ENCODE peak calls at places on chromosomes 13 and 19, in eight cellular contexts. N, C, A, P, Q, X, W and H are unnamed samples.
A peak's percentile ranks its signal among the peaks of the same experiment; 100 is the strongest.

GRCh38 chr19:55095260-55096060 is 19.8 kb downstream of the EPS8L1 start:
- DNase-seq in A (no peak), P (no peak), C (no peak), W (no peak), Q (no peak), N (peak; percentile 48), X (no peak), H (no peak)

GRCh38 chr13:112961457-112962369 is 7.3 kb upstream of the MCF2L start:
- DNase-seq in Q (no peak), P (no peak), C (peak; percentile 33), A (no peak), N (no peak), X (no peak), W (no peak), H (no peak)

GRCh38 chr19:42121666-42122069 is 10.6 kb downstream of the POU2F2 start:
- DNase-seq in P (no peak), Q (no peak), N (no peak), W (peak; percentile 72), X (peak; percentile 84), C (peak; percentile 61), A (no peak), H (peak; percentile 84)

GRCh38 chr13:79742923-79743322 is 262.0 kb downstream of the NDFIP2 start:
- DNase-seq in P (no peak), A (peak; percentile 39), X (no peak), Q (no peak), W (no peak), N (no peak), C (no peak), H (no peak)

GRCh38 chr19:6047741-6048231 is 62.5 kb downstream of the RFX2 start:
- DNase-seq in X (peak; percentile 62), W (peak; percentile 69), Q (no peak), A (peak; percentile 84), N (peak; percentile 80), P (peak; percentile 28), C (no peak), H (peak; percentile 55)

GRCh38 chr13:77800219-77800618 is 102.7 kb downstream of the SLAIN1 start:
- DNase-seq in C (no peak), Q (no peak), X (no peak), A (no peak), P (no peak), N (no peak), W (peak; percentile 80), H (no peak)

GRCh38 chr19:913080-913748 is at the start of gene R3HDM4:
- DNase-seq in Q (no peak), N (peak; percentile 86), C (peak; percentile 89), W (peak; percentile 42), P (peak; percentile 75), A (peak; percentile 96), X (no peak), H (peak; percentile 50)

GRCh38 chr13:74145249-74145970 is 11.2 kb upstream of the KLF12 start:
- DNase-seq in P (no peak), N (no peak), Q (no peak), X (no peak), A (peak; percentile 70), C (no peak), W (peak; percentile 74), H (no peak)

GRCh38 chr13:49499889-49500660 is 4.3 kb downstream of the PHF11 start:
- DNase-seq in W (peak; percentile 79), Q (peak; percentile 45), N (no peak), C (no peak), X (peak; percentile 79), P (no peak), A (no peak), H (peak; percentile 31)

GRCh38 chr19:29013988-29014387 is 199.0 kb downstream of the UQCRFS1 start:
- DNase-seq in N (no peak), Q (no peak), A (no peak), P (no peak), W (no peak), X (no peak), C (no peak), H (no peak)

GRCh38 chr19:38900220-38900629 is 456 bp downstream of the NFKBIB start:
- DNase-seq in N (no peak), X (no peak), P (no peak), Q (no peak), C (no peak), A (no peak), W (peak; percentile 65), H (no peak)

GRCh38 chr13:87676254-87677042 is 5.3 kb downstream of the SLITRK5 start:
- DNase-seq in Q (no peak), N (peak; percentile 9), P (no peak), A (peak; percentile 4), X (no peak), W (no peak), C (no peak), H (no peak)

GRCh38 chr19:21023901-21024300 is 3.4 kb downstream of the ZNF430 start:
- DNase-seq in P (no peak), N (no peak), C (no peak), W (peak; percentile 19), A (no peak), X (peak; percentile 68), Q (no peak), H (no peak)

GRCh38 chr13:42880241-42880640 is 98.9 kb downstream of the FAM216B start:
- DNase-seq in W (peak; percentile 86), X (no peak), P (no peak), N (no peak), C (no peak), A (no peak), Q (no peak), H (no peak)

DNA sequence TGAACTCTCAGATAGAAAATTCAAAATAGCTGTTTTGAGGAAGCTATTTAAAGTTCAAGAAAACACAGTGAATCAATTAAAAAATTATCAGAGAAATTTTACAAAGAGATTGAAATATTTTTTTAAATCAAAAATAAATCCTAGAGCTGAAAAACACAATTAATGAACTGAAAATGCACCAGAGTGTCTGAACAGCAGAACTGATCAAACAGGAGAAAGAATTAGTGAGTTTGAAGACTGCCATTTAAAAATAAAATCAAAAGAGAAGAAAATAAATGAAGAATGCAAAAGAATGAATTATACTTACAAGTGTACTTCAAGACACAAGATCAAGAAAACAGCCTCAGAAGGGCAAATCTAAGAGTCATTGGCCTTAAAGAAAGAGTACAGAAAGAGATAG is 1000.2 kb upstream of the ATXN8OS start:
- DNase-seq in A (no peak), X (no peak), N (no peak), W (no peak), C (no peak), P (no peak), Q (no peak), H (no peak)
- TF ChIP-seq CTCF in A (no peak), X (no peak), N (no peak), W (no peak), C (no peak), P (no peak), Q (no peak), H (no peak)

GRCh38 chr19:33283578-33283977 is 18.8 kb downstream of the CEBPA start:
- DNase-seq in Q (no peak), X (no peak), P (no peak), N (no peak), A (no peak), C (no peak), W (no peak), H (no peak)

GRCh38 chr19:33282036-33282686 is 20.2 kb downstream of the CEBPA start:
- DNase-seq in A (no peak), N (no peak), X (peak; percentile 13), W (no peak), Q (no peak), P (no peak), C (no peak), H (no peak)

GRCh38 chr19:33284756-33285155 is 17.6 kb downstream of the CEBPA start:
- DNase-seq in W (no peak), X (no peak), Q (no peak), C (no peak), N (peak; percentile 51), P (no peak), A (no peak), H (no peak)

GRCh38 chr19:33285441-33285927 is 16.9 kb downstream of the CEBPA start:
- DNase-seq in W (no peak), X (no peak), P (no peak), N (no peak), A (no peak), Q (no peak), C (no peak), H (no peak)

DNA sequence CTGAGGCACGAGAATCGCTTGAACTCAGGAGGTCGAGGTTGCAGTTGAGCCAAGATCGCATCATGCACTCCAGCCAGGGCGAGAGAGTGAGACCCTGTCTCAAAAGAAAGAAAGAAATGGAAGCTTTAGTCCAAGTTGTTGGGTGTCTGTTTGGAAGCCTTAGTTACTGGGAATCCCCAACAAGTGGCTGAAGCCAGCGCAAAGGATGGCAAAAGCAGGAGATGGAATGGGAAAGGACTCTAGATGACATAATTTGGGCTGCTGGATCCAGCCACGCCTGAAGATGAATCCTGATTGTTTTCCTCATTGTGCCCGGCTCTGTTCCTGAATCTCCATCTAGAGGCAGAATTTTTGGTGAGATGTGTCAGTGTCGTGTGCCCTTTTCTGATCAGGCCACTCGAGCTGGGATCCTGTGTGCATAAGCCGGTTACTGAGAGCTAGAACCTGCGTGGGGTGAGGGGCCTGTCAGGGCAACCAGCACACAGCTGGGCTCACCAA is 18.1 kb downstream of the CEBPA start:
- DNase-seq in P (no peak), X (no peak), A (no peak), W (no peak), N (no peak), C (no peak), Q (no peak), H (no peak)
- TF ChIP-seq CTCF in P (no peak), X (no peak), A (no peak), W (no peak), N (no peak), C (no peak), Q (no peak), H (no peak)

DNA sequence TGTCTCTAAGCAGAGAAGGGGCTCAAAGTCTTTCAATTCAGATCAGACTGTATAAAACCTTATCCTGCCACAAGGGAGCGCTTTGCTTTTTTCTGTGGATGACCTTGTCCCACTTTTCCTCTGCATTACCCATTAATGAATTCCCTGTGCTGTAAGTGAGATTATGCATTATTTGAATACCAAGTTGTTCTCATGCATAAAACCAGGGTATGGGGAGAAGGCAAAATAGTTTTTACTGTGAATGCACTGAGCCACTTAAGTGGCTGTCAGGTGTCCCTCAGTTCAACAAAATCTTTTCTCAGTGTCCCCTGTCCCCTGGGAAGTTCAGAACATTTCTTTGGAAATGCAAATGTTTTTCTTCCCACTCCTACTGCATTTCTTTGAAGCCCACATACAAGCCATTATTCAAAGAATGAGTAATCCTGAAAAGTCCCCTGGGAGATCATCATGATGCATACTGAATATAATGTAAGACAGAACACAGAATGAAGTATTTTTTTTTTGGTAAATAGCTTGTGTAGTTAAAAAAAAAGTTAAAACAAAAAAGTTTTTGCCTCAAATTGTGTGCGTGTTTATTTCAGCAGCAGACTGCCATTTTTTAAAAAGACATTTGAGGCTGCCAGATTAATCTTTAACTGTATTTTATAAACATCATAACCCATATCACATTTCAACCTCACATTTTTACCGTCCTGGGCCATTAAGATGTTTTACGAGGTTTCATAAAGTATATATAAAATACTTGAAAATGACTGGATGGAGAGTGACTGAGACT is 506.7 kb upstream of the PCDH9 start:
- DNase-seq in A (peak; percentile 3), X (no peak), Q (no peak), C (no peak), P (no peak), W (peak; percentile 13), N (peak; percentile 68), H (peak; percentile 68)
- TF ChIP-seq CTCF in A (peak; percentile 65), X (no peak), Q (no peak), C (no peak), P (no peak), W (no peak), N (peak; percentile 71), H (peak; percentile 20)

GRCh38 chr19:35904312-35905068 is 2.2 kb downstream of the HCST start:
- DNase-seq in N (no peak), W (no peak), P (no peak), A (no peak), X (no peak), Q (no peak), C (no peak), H (no peak)
- TF ChIP-seq CTCF in N (no peak), W (no peak), P (no peak), A (no peak), X (no peak), Q (no peak), C (no peak), H (no peak)